ENCODE peak calls at places on chromosomes 2 and 18, in ten cellular contexts. N is cardiac fibroblast, X is glutamatergic neuron, V is GM12865, Q is AG04449, C is astrocyte of the spinal cord, Z is neural crest cell, J is lower lobe of right lung, K is left ventricle myocardium inferior, U is activated B cell treated with CpG ODN at 0.5 μM for 24 hours. O is an unnamed sample.

GRCh38 chr2:228600265-228600664 is 418.8 kb upstream of the SPHKAP start:
- DNase-seq in N (peak; percentile 91), X (no peak), V (no peak), Q (peak; percentile 85), C (peak; percentile 79), Z (no peak), J (no peak), K (no peak), U (no peak), O (no peak)

GRCh38 chr2:215060851-215061541 is 77.4 kb downstream of the ABCA12 start:
- DNase-seq in N (no peak), X (peak; percentile 64), V (no peak), Q (no peak), C (no peak), Z (no peak), J (no peak), K (no peak), U (no peak), O (no peak)

GRCh38 chr2:68739261-68740183 is 4.9 kb downstream of the ARHGAP25 start:
- DNase-seq in N (no peak), X (no peak), V (peak; percentile 57), Q (no peak), C (no peak), Z (no peak), J (no peak), K (no peak), U (no peak), O (no peak)

GRCh38 chr2:216181351-216181750 is 72.2 kb downstream of the XRCC5 start:
- DNase-seq in N (no peak), X (no peak), V (no peak), Q (no peak), C (peak; percentile 17), Z (no peak), J (no peak), K (no peak), U (no peak), O (no peak)

GRCh38 chr2:36376992-36377738 is 21.6 kb downstream of the CRIM1 start:
- DNase-seq in N (no peak), X (no peak), V (no peak), Q (no peak), C (no peak), Z (no peak), J (peak; percentile 57), K (no peak), U (no peak), O (no peak)

GRCh38 chr2:169221745-169222369 is 140.5 kb downstream of the LRP2 start:
- DNase-seq in N (peak; percentile 52), X (no peak), V (no peak), Q (no peak), C (peak; percentile 48), Z (no peak), J (no peak), K (no peak), U (no peak), O (no peak)

GRCh38 chr2:134137182-134137595 is 116.7 kb upstream of the MGAT5 start:
- DNase-seq in N (peak; percentile 90), X (no peak), V (no peak), Q (no peak), C (peak; percentile 47), Z (no peak), J (peak; percentile 62), K (no peak), U (no peak), O (no peak)

GRCh38 chr18:370753-371615 is 103.1 kb upstream of the THOC1 start:
- DNase-seq in N (no peak), X (no peak), V (no peak), Q (no peak), C (no peak), Z (no peak), J (no peak), K (no peak), U (no peak), O (no peak)

GRCh38 chr2:109403841-109404201 is 209.9 kb downstream of the SEPTIN10 start:
- DNase-seq in N (no peak), X (no peak), V (no peak), Q (no peak), C (no peak), Z (no peak), J (no peak), K (no peak), U (no peak), O (no peak)

GRCh38 chr2:191013617-191013875 is 425 bp downstream of the STAT1 start:
- DNase-seq in N (no peak), X (no peak), V (no peak), Q (no peak), C (no peak), Z (no peak), J (no peak), K (no peak), U (no peak), O (no peak)

GRCh38 chr2:191015229-191015628 is 1.3 kb upstream of the STAT1 start:
- DNase-seq in N (no peak), X (no peak), V (peak; percentile 64), Q (no peak), C (no peak), Z (no peak), J (no peak), K (no peak), U (no peak), O (no peak)

GRCh38 chr2:191012845-191013616 is 940 bp downstream of the STAT1 start:
- DNase-seq in N (peak; percentile 51), X (no peak), V (no peak), Q (no peak), C (peak; percentile 9), Z (no peak), J (no peak), K (no peak), U (no peak), O (no peak)

GRCh38 chr2:191014653-191015020 is 666 bp upstream of the STAT1 start:
- DNase-seq in N (no peak), X (no peak), V (peak; percentile 55), Q (no peak), C (no peak), Z (no peak), J (no peak), K (no peak), U (no peak), O (no peak)

DNA sequence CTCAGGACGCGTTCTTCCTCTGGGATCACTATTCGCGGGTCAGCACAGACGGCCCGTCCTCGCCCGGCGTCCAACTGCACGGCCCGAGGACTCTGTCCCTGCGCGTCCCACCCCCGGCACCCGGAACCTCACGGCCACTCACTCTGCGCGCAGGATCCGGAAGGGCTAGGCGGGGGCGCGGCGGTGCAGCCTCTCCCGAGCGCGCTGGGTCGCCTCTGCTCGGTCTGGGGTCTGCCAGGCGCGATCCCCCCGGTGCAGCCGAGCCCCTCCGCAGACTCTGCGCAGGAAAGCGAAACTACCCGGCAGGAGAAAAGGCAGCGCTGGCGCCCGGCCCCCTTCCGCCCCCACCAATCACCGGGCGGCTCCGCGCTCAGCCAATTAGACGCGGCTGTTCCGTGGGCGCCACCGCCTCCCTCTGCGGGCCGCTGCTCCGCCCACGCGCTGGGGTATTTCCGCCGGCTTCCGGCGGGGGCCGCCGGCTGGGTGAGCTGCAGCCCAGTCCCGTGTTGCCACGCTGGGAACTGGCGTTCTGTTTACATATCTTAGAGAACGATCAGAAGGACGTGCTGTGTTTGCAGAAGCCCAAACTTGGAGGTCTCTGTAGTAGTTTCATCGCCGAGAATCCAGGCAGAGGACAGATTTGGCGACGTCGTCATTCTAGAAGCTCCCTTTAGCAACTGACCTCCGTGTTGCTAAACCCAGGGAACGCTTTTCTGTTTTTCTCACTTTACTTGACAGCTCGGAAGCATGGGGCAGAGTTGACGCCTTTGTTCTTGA is at the start of gene STAT1:
- DNase-seq in N (peak; percentile 91), X (peak; percentile 97), V (peak; percentile 98), Q (peak; percentile 77), C (peak; percentile 93), Z (peak; percentile 98), J (peak; percentile 95), K (peak; percentile 94), U (peak; percentile 98), O (peak; percentile 98)
- TF ChIP-seq CTCF in N (no peak), X (no peak), V (no peak), Q (peak; percentile 2), C (no peak), Z (no peak), J (peak; percentile 35), K (peak; percentile 27), U (no peak), O (no peak)

DNA sequence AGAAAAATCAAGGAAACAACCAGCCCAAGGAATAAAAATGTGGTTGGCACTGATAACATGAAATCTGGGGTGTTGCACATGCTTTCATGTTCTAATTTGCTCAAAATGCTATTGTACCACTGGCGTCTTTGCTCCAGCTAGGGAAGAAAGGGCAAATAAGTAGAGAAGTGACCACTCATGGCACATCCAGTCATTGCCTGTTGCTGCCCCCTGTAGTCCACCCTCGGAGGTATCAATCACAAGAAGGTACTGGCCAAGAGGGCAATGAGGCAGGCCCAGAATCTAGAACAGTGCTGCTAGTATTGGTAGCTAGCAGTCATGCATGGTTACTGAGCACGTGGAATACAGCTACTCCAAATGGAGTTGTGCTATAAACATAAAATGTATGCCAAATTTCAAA is 213.4 kb downstream of the CDCA7 start:
- DNase-seq in N (peak; percentile 26), X (no peak), V (peak; percentile 31), Q (no peak), C (no peak), Z (peak; percentile 26), J (no peak), K (no peak), U (no peak), O (no peak)
- TF ChIP-seq CTCF in N (peak; percentile 30), X (peak; percentile 23), V (peak; percentile 13), Q (peak; percentile 31), C (peak; percentile 22), Z (peak; percentile 45), J (peak; percentile 10), K (peak; percentile 46), U (no peak), O (peak; percentile 21)

GRCh38 chr2:49332415-49332814 is 178.1 kb upstream of the FSHR start:
- DNase-seq in N (peak; percentile 10), X (no peak), V (no peak), Q (no peak), C (no peak), Z (no peak), J (no peak), K (no peak), U (no peak), O (no peak)
- TF ChIP-seq CTCF in N (no peak), X (no peak), V (no peak), Q (no peak), C (no peak), Z (no peak), J (no peak), K (peak; percentile 38), U (no peak), O (no peak)

DNA sequence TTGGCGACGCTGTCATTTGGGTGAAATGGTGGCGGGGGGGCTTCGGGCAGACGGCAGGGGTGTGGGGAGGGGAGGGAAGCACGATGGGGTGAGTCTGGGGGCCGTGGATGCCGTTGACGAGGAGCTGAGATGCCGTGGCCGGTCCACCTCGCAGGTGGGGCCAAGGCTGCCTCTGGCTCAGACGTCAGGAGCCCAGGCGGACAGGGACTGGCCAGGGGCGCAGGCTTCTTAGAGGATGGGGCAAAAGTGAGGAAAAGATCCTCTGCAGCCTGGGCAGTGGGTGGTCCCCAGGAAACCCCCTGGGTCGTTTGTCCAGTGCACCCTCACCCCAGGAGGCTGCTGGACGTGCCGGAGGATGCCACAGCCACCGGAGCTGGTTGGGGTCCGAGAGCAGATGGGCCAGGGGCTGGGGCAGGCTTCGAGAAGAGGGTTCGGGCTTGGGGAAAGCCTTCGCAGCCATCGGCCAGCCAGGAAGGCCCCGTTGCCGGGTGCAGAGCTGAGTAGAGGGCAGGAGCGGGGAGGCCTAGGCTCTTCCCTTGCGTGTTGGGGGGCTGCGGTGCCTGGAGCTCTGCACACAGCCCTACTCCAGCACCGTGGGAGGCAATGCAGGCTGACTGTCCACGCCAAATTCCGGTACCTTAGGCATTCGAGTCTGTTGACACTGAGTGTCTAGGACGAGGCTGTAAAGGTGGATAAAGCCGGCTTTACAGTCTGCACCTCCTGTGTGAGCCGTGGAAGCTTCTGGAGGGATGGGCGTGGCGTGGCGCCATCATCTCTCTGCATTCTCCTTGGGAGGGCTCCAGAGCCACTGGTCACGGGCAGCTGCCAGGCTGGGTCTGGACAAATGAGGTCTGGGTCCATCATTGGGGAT is 18.8 kb downstream of the GPC1 start:
- DNase-seq in N (no peak), X (peak; percentile 49), V (no peak), Q (no peak), C (no peak), Z (no peak), J (no peak), K (no peak), U (no peak), O (no peak)
- TF ChIP-seq CTCF in N (no peak), X (no peak), V (no peak), Q (no peak), C (no peak), Z (no peak), J (no peak), K (no peak), U (no peak), O (no peak)

O was measured in GM13977.